ENCODE peak calls at places on chromosomes 7 and 10, in five cellular contexts. M is heart right ventricle, Y is brain microvascular endothelial cell, K is Peyer's patch, V is small intestine. J is an unnamed sample.

GRCh38 chr7:44824894-44825526 is 22.9 kb downstream of the H2AZ2 start:
- DNase-seq in K (no peak), V (no peak), M (no peak), Y (no peak), J (no peak)

GRCh38 chr10:86350897-86351296 is 15.7 kb downstream of the GRID1 start:
- DNase-seq in Y (no peak), K (no peak), V (no peak), M (no peak), J (no peak)

GRCh38 chr10:97788552-97789442 is 17.0 kb upstream of the SFRP5 start:
- DNase-seq in K (peak; percentile 58), M (peak; percentile 55), Y (no peak), V (peak; percentile 96), J (no peak)

GRCh38 chr10:66591865-66592264 is 334.0 kb upstream of the LRRTM3 start:
- DNase-seq in Y (no peak), K (no peak), M (no peak), V (no peak), J (peak; percentile 54)

GRCh38 chr10:11337516-11337915 is 273.9 kb downstream of the USP6NL start:
- DNase-seq in M (no peak), Y (no peak), V (no peak), K (no peak), J (no peak)

GRCh38 chr10:129883029-129883428 is 81.0 kb downstream of the EBF3 start:
- DNase-seq in Y (no peak), M (no peak), K (no peak), V (no peak), J (no peak)

GRCh38 chr10:47246409-47247189 is 53.4 kb upstream of the GDF10 start:
- DNase-seq in M (no peak), V (no peak), K (no peak), Y (no peak), J (no peak)

GRCh38 chr7:38222481-38223096 is 44.5 kb downstream of the STARD3NL start:
- DNase-seq in Y (peak; percentile 43), M (no peak), K (no peak), V (peak; percentile 83), J (peak; percentile 65)

GRCh38 chr7:44580945-44581344 is 1.1 kb downstream of the TMED4 start:
- DNase-seq in V (peak; percentile 92), K (peak; percentile 73), Y (no peak), M (no peak), J (no peak)

GRCh38 chr7:110534241-110534931 is 556.5 kb upstream of the LRRN3 start:
- DNase-seq in V (no peak), Y (peak; percentile 51), M (no peak), K (no peak), J (peak; percentile 93)

GRCh38 chr7:40403664-40404476 is 269.1 kb downstream of the SUGCT start:
- DNase-seq in Y (no peak), K (no peak), V (no peak), M (no peak), J (no peak)

GRCh38 chr10:132707121-132707775 is 78.7 kb downstream of the NKX6-2 start:
- DNase-seq in K (peak; percentile 82), Y (no peak), V (peak; percentile 83), M (no peak), J (no peak)

GRCh38 chr7:32618987-32619386 is 123.7 kb downstream of the AVL9 start:
- DNase-seq in M (no peak), V (no peak), Y (no peak), K (no peak), J (peak; percentile 37)

GRCh38 chr7:11593322-11593721 is 238.7 kb downstream of the THSD7A start:
- DNase-seq in K (no peak), Y (no peak), M (no peak), V (no peak), J (peak; percentile 16)

GRCh38 chr10:123428302-123428701 is 237.9 kb upstream of the GPR26 start:
- DNase-seq in Y (no peak), M (no peak), K (no peak), V (peak; percentile 3), J (no peak)

GRCh38 chr7:123615344-123615743 is 13.7 kb downstream of the ASB15 start:
- DNase-seq in V (no peak), Y (peak; percentile 47), M (no peak), K (no peak), J (no peak)

GRCh38 chr10:3009341-3009740 is 58.0 kb upstream of the PFKP start:
- DNase-seq in V (no peak), K (no peak), M (no peak), Y (no peak), J (peak; percentile 8)
- H3K27me3 ChIP-seq in V (no peaks in the 10 kb centered on the region), K (no peaks in the 10 kb centered on the region), M (peaks cover 11% of the 10 kb centered on the region), Y (no peaks in the 10 kb centered on the region), J (no peaks in the 10 kb centered on the region)

DNA sequence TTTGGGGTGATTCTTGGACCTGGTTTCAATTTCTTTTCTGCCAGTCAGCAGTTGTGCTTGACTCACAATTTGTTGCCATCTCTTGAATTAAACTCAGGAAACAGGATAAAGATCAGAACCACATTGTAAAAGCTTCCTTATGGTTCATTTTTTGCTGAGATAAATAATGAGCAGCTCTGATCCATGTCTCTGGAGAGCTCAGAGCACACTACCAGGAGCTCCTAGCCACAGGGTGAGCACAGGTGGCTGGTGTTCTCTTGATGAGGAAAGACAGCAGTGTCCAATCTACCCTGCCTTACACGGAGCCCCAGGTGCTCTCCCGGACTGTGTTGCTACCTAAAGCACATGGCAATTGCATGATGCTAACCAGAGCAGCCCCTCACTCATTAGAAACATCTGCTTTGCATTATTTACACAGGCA is 17.2 kb upstream of the FAM170B start:
- DNase-seq in M (no peak), K (no peak), V (no peak), Y (no peak), J (no peak)
- H3K4me3 ChIP-seq in M (no peak overlapping the region), K (no peak overlapping the region), V (no peak overlapping the region), Y (no peak overlapping the region), J (no peak overlapping the region)

GRCh38 chr7:133117432-133117831 is 35.5 kb upstream of the CHCHD3 start:
- DNase-seq in M (no peak), K (no peak), Y (no peak), V (no peak), J (no peak)

GRCh38 chr7:133112335-133112734 is 30.4 kb upstream of the CHCHD3 start:
- DNase-seq in K (no peak), Y (no peak), M (no peak), V (no peak), J (no peak)

GRCh38 chr7:133115596-133115995 is 33.7 kb upstream of the CHCHD3 start:
- DNase-seq in V (no peak), Y (no peak), M (no peak), K (no peak), J (no peak)

GRCh38 chr7:133112976-133113375 is 31.1 kb upstream of the CHCHD3 start:
- DNase-seq in K (no peak), M (no peak), Y (no peak), V (no peak), J (no peak)

GRCh38 chr7:133114519-133114918 is 32.6 kb upstream of the CHCHD3 start:
- DNase-seq in V (no peak), K (no peak), Y (no peak), M (no peak), J (no peak)
- H3K36me3 ChIP-seq in V (no peaks in the 10 kb centered on the region), K (no peaks in the 10 kb centered on the region), Y (no peaks in the 10 kb centered on the region), M (no peaks in the 10 kb centered on the region), J (no peaks in the 10 kb centered on the region)

GRCh38 chr10:100624298-100624697 is 88.6 kb downstream of the HIF1AN start:
- DNase-seq in K (no peak), V (no peak), M (no peak), Y (no peak), J (no peak)
- H3K27me3 ChIP-seq in K (peaks cover 8% of the 10 kb centered on the region), V (no peaks in the 10 kb centered on the region), M (peaks cover 65% of the 10 kb centered on the region), Y (peaks cover 42% of the 10 kb centered on the region), J (peaks cover 30% of the 10 kb centered on the region)

GRCh38 chr10:101293007-101293723 is 60.8 kb upstream of the BTRC start:
- DNase-seq in M (no peak), Y (no peak), K (no peak), V (no peak), J (no peak)
- H3K4me3 ChIP-seq in M (peak overlapping the region; percentile 67), Y (no peak overlapping the region), K (no peak overlapping the region), V (no peak overlapping the region), J (no peak overlapping the region)

GRCh38 chr7:128318696-128319095 is 25.0 kb downstream of the RBM28 start:
- DNase-seq in Y (no peak), V (no peak), M (no peak), K (no peak), J (no peak)
- H3K36me3 ChIP-seq in Y (peaks cover 70% of the 10 kb centered on the region), V (peaks cover 29% of the 10 kb centered on the region), M (peaks cover 65% of the 10 kb centered on the region), K (peaks cover 4% of the 10 kb centered on the region), J (peaks cover 33% of the 10 kb centered on the region)

DNA sequence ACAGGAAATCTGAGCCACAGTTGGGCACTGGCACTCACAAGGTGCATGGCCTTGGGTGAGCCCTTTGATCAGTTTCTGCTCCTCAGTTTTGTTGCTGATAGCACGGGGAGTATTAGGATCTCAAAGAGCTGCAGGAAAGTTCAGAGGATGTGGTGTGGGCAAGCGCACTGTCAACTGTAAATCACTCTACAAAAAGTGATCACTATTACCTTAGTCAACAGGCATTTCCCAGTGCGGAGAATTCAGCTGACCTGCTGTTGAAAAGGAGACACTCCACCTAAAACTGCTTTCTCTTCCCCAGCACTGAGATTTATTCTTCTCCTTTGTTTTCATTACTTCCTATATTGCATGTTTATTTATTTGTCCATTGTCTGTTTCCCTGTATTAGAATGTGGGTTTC is 331.0 kb downstream of the PRPF18 start:
- DNase-seq in M (no peak), Y (no peak), K (no peak), V (no peak), J (no peak)
- H3K27me3 ChIP-seq in M (no peaks in the 10 kb centered on the region), Y (no peaks in the 10 kb centered on the region), K (no peaks in the 10 kb centered on the region), V (no peaks in the 10 kb centered on the region), J (no peaks in the 10 kb centered on the region)

J was measured in bronchial epithelial cell.